ENCODE peak calls at places on chromosome 19, in five cellular contexts. One of them, this sample, is unnamed.

GRCh38 chr19:4357095-4357797 is 13.9 kb downstream of the MPND start:
- DNase-seq in heart left ventricle: no peak
- DNase-seq in Kasumi-1: no peak
- DNase-seq in stimulated activated CD4-positive, alpha-beta T cell treated with anti-CD3 and anti-CD28 coated beads, Interleukin-15, amount 100 ng/mL, for 48 hours: no peak
- DNase-seq in hippocampal formation: no peak
- DNase-seq in this sample: no peak

GRCh38 chr19:10625003-10625761 is at the start of gene SLC44A2:
- DNase-seq in heart left ventricle: peak; percentile 89
- DNase-seq in Kasumi-1: no peak
- DNase-seq in stimulated activated CD4-positive, alpha-beta T cell treated with anti-CD3 and anti-CD28 coated beads, Interleukin-15, amount 100 ng/mL, for 48 hours: no peak
- DNase-seq in hippocampal formation: peak; percentile 71
- DNase-seq in this sample: peak; percentile 94

GRCh38 chr19:943551-944170 is 17.8 kb downstream of the ARID3A start:
- DNase-seq in heart left ventricle: no peak
- DNase-seq in Kasumi-1: no peak
- DNase-seq in stimulated activated CD4-positive, alpha-beta T cell treated with anti-CD3 and anti-CD28 coated beads, Interleukin-15, amount 100 ng/mL, for 48 hours: no peak
- DNase-seq in hippocampal formation: no peak
- DNase-seq in this sample: no peak

GRCh38 chr19:37468961-37469777 is at the start of gene ZNF570:
- DNase-seq in heart left ventricle: peak; percentile 95
- DNase-seq in Kasumi-1: peak; percentile 81
- DNase-seq in stimulated activated CD4-positive, alpha-beta T cell treated with anti-CD3 and anti-CD28 coated beads, Interleukin-15, amount 100 ng/mL, for 48 hours: peak; percentile 82
- DNase-seq in hippocampal formation: peak; percentile 87
- DNase-seq in this sample: peak; percentile 94

GRCh38 chr19:30225615-30226463 is 146.3 kb upstream of the ZNF536 start:
- DNase-seq in heart left ventricle: no peak
- DNase-seq in Kasumi-1: no peak
- DNase-seq in stimulated activated CD4-positive, alpha-beta T cell treated with anti-CD3 and anti-CD28 coated beads, Interleukin-15, amount 100 ng/mL, for 48 hours: no peak
- DNase-seq in hippocampal formation: no peak
- DNase-seq in this sample: peak; percentile 60

GRCh38 chr19:29714371-29714952 is 599 bp downstream of the C19orf12 start:
- DNase-seq in heart left ventricle: no peak
- DNase-seq in Kasumi-1: no peak
- DNase-seq in stimulated activated CD4-positive, alpha-beta T cell treated with anti-CD3 and anti-CD28 coated beads, Interleukin-15, amount 100 ng/mL, for 48 hours: no peak
- DNase-seq in hippocampal formation: no peak
- DNase-seq in this sample: no peak

GRCh38 chr19:29321116-29321515 is 108.2 kb upstream of the UQCRFS1 start:
- DNase-seq in heart left ventricle: no peak
- DNase-seq in Kasumi-1: no peak
- DNase-seq in stimulated activated CD4-positive, alpha-beta T cell treated with anti-CD3 and anti-CD28 coated beads, Interleukin-15, amount 100 ng/mL, for 48 hours: no peak
- DNase-seq in hippocampal formation: no peak
- DNase-seq in this sample: no peak

GRCh38 chr19:14301150-14301549 is 80.1 kb upstream of the ADGRE5 start:
- DNase-seq in heart left ventricle: no peak
- DNase-seq in Kasumi-1: no peak
- DNase-seq in stimulated activated CD4-positive, alpha-beta T cell treated with anti-CD3 and anti-CD28 coated beads, Interleukin-15, amount 100 ng/mL, for 48 hours: no peak
- DNase-seq in hippocampal formation: no peak
- DNase-seq in this sample: no peak

GRCh38 chr19:38401148-38401547 is 1.7 kb upstream of the FAM98C start:
- DNase-seq in heart left ventricle: no peak
- DNase-seq in Kasumi-1: no peak
- DNase-seq in stimulated activated CD4-positive, alpha-beta T cell treated with anti-CD3 and anti-CD28 coated beads, Interleukin-15, amount 100 ng/mL, for 48 hours: no peak
- DNase-seq in hippocampal formation: no peak
- DNase-seq in this sample: no peak

GRCh38 chr19:48900477-48901452 is 653 bp downstream of the NUCB1 start:
- DNase-seq in heart left ventricle: peak; percentile 50
- DNase-seq in Kasumi-1: peak; percentile 44
- DNase-seq in stimulated activated CD4-positive, alpha-beta T cell treated with anti-CD3 and anti-CD28 coated beads, Interleukin-15, amount 100 ng/mL, for 48 hours: no peak
- DNase-seq in hippocampal formation: no peak
- DNase-seq in this sample: no peak

This sample was measured in neural progenitor cell.